ENCODE peak calls at places on chromosomes 5 and 9, in four cellular contexts. D is endothelial cell, E is fibroblast of the aortic adventitia, Q is fibroblast of pulmonary artery. J is an unnamed sample.

GRCh38 chr9:130946778-130947617 is 8.0 kb upstream of the FIBCD1 start:
- DNase-seq in Q (peak; percentile 56), E (peak; percentile 44), D (no peak), J (peak; percentile 38)

GRCh38 chr9:78314953-78315870 is 18.3 kb downstream of the PSAT1 start:
- DNase-seq in Q (peak; percentile 45), E (peak; percentile 39), D (no peak), J (peak; percentile 77)

GRCh38 chr5:175715627-175716522 is 58.0 kb downstream of the HRH2 start:
- DNase-seq in D (no peak), E (no peak), Q (no peak), J (no peak)

GRCh38 chr9:4553951-4554381 is 63.7 kb downstream of the SLC1A1 start:
- DNase-seq in E (peak; percentile 94), Q (peak; percentile 47), D (no peak), J (peak; percentile 41)

GRCh38 chr5:180825768-180826525 is 23.3 kb upstream of the MGAT1 start:
- DNase-seq in Q (peak; percentile 78), D (no peak), E (peak; percentile 84), J (peak; percentile 71)

GRCh38 chr9:25935188-25935587 is 256.9 kb upstream of the TUSC1 start:
- DNase-seq in E (no peak), Q (no peak), D (no peak), J (no peak)

GRCh38 chr9:36426945-36427344 is 26.9 kb upstream of the RNF38 start:
- DNase-seq in Q (peak; percentile 17), E (no peak), D (no peak), J (no peak)

GRCh38 chr5:73417307-73418035 is 31.1 kb downstream of the FOXD1 start:
- DNase-seq in D (no peak), E (no peak), Q (no peak), J (peak; percentile 75)

GRCh38 chr9:78811562-78812276 is 514.8 kb downstream of the PSAT1 start:
- DNase-seq in Q (peak; percentile 7), E (no peak), D (no peak), J (peak; percentile 26)

GRCh38 chr5:100852988-100853449 is 50.1 kb downstream of the ST8SIA4 start:
- DNase-seq in E (no peak), Q (no peak), D (no peak), J (no peak)

GRCh38 chr5:164301708-164302107 is 796.3 kb downstream of the MAT2B start:
- DNase-seq in D (no peak), E (no peak), Q (no peak), J (no peak)

GRCh38 chr5:16807475-16807874 is 128.6 kb downstream of the MYO10 start:
- DNase-seq in D (no peak), Q (peak; percentile 50), E (peak; percentile 68), J (no peak)

GRCh38 chr5:86880785-86881492 is 263.2 kb downstream of the COX7C start:
- DNase-seq in D (peak; percentile 54), Q (peak; percentile 93), E (peak; percentile 84), J (peak; percentile 92)

GRCh38 chr9:128094166-128094949 is 26.3 kb downstream of the SLC25A25 start:
- DNase-seq in Q (peak; percentile 99), E (peak; percentile 100), D (peak; percentile 50), J (peak; percentile 98)

GRCh38 chr9:16515207-16515606 is 355.3 kb downstream of the BNC2 start:
- DNase-seq in Q (no peak), E (no peak), D (no peak), J (no peak)

GRCh38 chr9:113573303-113573958 is 109.9 kb downstream of the RGS3 start:
- DNase-seq in E (no peak), Q (no peak), D (no peak), J (no peak)

GRCh38 chr5:133691448-133691847 is 79.1 kb upstream of the FSTL4 start:
- DNase-seq in Q (no peak), E (no peak), D (no peak), J (no peak)

GRCh38 chr5:108588323-108588722 is 159.4 kb upstream of the FER start:
- DNase-seq in E (no peak), D (no peak), Q (no peak), J (no peak)

GRCh38 chr9:86924206-86924605 is 23.1 kb downstream of the GAS1 start:
- DNase-seq in Q (no peak), E (no peak), D (no peak), J (no peak)

GRCh38 chr5:88287846-88288588 is 19.4 kb upstream of the TMEM161B start:
- DNase-seq in E (no peak), Q (no peak), D (no peak), J (no peak)

GRCh38 chr9:134243778-134244467 is 79.6 kb upstream of the RNU6ATAC start:
- DNase-seq in E (no peak), D (no peak), Q (peak; percentile 5), J (peak; percentile 52)

GRCh38 chr5:156314416-156314815 is 12.5 kb upstream of the SGCD start:
- DNase-seq in E (no peak), Q (no peak), D (no peak), J (no peak)